ENCODE peak calls at places on chromosome 16, in five cellular contexts. One of them, this sample, is unnamed.

GRCh38 chr16:17416461-17417221 is 54.1 kb downstream of the XYLT1 start:
- DNase-seq in bronchial epithelial cell: no peak
- DNase-seq in PC-9: no peak
- DNase-seq in adrenal gland: no peak
- DNase-seq in K562: no peak
- DNase-seq in this sample: peak

GRCh38 chr16:49273771-49274170 is 7.9 kb downstream of the CBLN1 start:
- DNase-seq in bronchial epithelial cell: no peak
- DNase-seq in PC-9: no peak
- DNase-seq in adrenal gland: no peak
- DNase-seq in K562: no peak
- DNase-seq in this sample: no peak

GRCh38 chr16:83533193-83533592 is 274.6 kb upstream of the HSBP1 start:
- DNase-seq in bronchial epithelial cell: peak
- DNase-seq in PC-9: no peak
- DNase-seq in adrenal gland: no peak
- DNase-seq in K562: no peak
- DNase-seq in this sample: peak

GRCh38 chr16:87959391-87959968 is 8.2 kb downstream of the BANP start:
- DNase-seq in bronchial epithelial cell: no peak
- DNase-seq in PC-9: no peak
- DNase-seq in adrenal gland: no peak
- DNase-seq in K562: no peak
- DNase-seq in this sample: no peak

GRCh38 chr16:68883685-68884084 is 40.4 kb downstream of the TANGO6 start:
- DNase-seq in bronchial epithelial cell: no peak
- DNase-seq in PC-9: no peak
- DNase-seq in adrenal gland: no peak
- DNase-seq in K562: no peak
- DNase-seq in this sample: no peak

GRCh38 chr16:31807086-31807485 is 66.5 kb upstream of the ZNF267 start:
- DNase-seq in bronchial epithelial cell: no peak
- DNase-seq in PC-9: no peak
- DNase-seq in adrenal gland: no peak
- DNase-seq in K562: no peak
- DNase-seq in this sample: no peak

GRCh38 chr16:72425571-72426341 is 253.8 kb upstream of the PMFBP1 start:
- DNase-seq in bronchial epithelial cell: no peak
- DNase-seq in PC-9: no peak
- DNase-seq in adrenal gland: no peak
- DNase-seq in K562: no peak
- DNase-seq in this sample: peak

GRCh38 chr16:69073181-69073669 is 32.2 kb upstream of the HAS3 start:
- DNase-seq in bronchial epithelial cell: peak
- DNase-seq in PC-9: peak
- DNase-seq in adrenal gland: no peak
- DNase-seq in K562: no peak
- DNase-seq in this sample: peak

GRCh38 chr16:17578921-17579876 is 108.4 kb upstream of the XYLT1 start:
- DNase-seq in bronchial epithelial cell: peak
- DNase-seq in PC-9: peak
- DNase-seq in adrenal gland: peak
- DNase-seq in K562: peak
- DNase-seq in this sample: peak

GRCh38 chr16:27234603-27235002 is 31.3 kb downstream of the KDM8 start:
- DNase-seq in bronchial epithelial cell: no peak
- DNase-seq in PC-9: no peak
- DNase-seq in adrenal gland: no peak
- DNase-seq in K562: no peak
- DNase-seq in this sample: no peak
- H3K4me3 ChIP-seq in bronchial epithelial cell: no peak
- H3K4me3 ChIP-seq in PC-9: no peak
- H3K4me3 ChIP-seq in adrenal gland: no peak
- H3K4me3 ChIP-seq in K562: no peak
- H3K4me3 ChIP-seq in this sample: no peak

GRCh38 chr16:52528393-52529080 is 18.4 kb downstream of the TOX3 start:
- DNase-seq in bronchial epithelial cell: no peak
- DNase-seq in PC-9: no peak
- DNase-seq in adrenal gland: no peak
- DNase-seq in K562: no peak
- DNase-seq in this sample: no peak
- TF ChIP-seq CTCF in bronchial epithelial cell: no peak
- TF ChIP-seq CTCF in PC-9: no peak
- TF ChIP-seq CTCF in adrenal gland: no peak
- TF ChIP-seq CTCF in K562: no peak
- TF ChIP-seq CTCF in this sample: no peak

DNA sequence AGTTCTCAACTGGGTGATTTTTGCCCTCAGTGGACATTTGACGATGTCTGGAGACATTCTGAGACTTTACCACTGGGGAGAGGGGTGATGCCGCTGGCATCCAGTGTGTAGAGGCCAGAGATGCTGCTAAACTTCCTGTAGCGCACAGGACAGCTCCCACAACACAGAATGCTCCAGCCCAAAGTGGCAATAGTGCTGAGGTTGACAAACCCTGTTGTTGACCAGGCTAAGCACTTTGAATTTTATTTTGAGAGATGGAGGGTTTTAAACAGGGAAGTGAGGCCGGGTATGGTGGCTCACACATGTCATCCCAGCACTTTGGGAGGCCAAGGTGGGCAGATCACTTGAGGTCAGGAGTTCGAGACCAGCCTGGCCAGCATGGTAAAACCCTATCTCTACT is 44.0 kb downstream of the SYT17 start:
- DNase-seq in bronchial epithelial cell: no peak
- DNase-seq in PC-9: no peak
- DNase-seq in adrenal gland: no peak
- DNase-seq in K562: no peak
- DNase-seq in this sample: no peak
- H3K4me3 ChIP-seq in bronchial epithelial cell: no peak
- H3K4me3 ChIP-seq in PC-9: no peak
- H3K4me3 ChIP-seq in adrenal gland: no peak
- H3K4me3 ChIP-seq in K562: no peak
- H3K4me3 ChIP-seq in this sample: no peak

GRCh38 chr16:54815177-54815576 is 115.5 kb upstream of the IRX5 start:
- DNase-seq in bronchial epithelial cell: no peak
- DNase-seq in PC-9: no peak
- DNase-seq in adrenal gland: no peak
- DNase-seq in K562: no peak
- DNase-seq in this sample: no peak

GRCh38 chr16:54816471-54816870 is 114.2 kb upstream of the IRX5 start:
- DNase-seq in bronchial epithelial cell: no peak
- DNase-seq in PC-9: no peak
- DNase-seq in adrenal gland: no peak
- DNase-seq in K562: no peak
- DNase-seq in this sample: no peak

GRCh38 chr16:54817940-54818574 is 112.6 kb upstream of the IRX5 start:
- DNase-seq in bronchial epithelial cell: no peak
- DNase-seq in PC-9: no peak
- DNase-seq in adrenal gland: no peak
- DNase-seq in K562: no peak
- DNase-seq in this sample: no peak

GRCh38 chr16:54813778-54814177 is 116.9 kb upstream of the IRX5 start:
- DNase-seq in bronchial epithelial cell: no peak
- DNase-seq in PC-9: no peak
- DNase-seq in adrenal gland: no peak
- DNase-seq in K562: no peak
- DNase-seq in this sample: no peak

DNA sequence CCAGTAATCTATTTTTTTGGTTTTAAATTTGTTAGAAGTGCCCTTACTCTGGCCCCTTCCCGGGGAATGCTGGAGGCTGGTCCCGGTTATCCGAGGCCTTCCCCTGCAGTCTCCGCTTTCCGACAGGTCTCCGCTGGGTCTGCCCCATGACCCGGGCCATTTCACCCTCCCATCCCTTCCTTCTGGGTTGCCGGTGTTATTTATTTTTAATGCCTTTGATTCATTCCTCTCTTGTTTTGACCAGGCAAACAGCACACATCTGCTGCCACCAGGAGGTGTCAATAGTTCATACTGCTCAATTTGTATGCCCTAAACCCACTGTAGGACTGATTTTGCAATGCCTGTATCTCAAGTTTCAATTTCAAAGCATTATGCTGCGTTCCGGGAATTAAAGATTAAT is 113.2 kb upstream of the IRX5 start:
- DNase-seq in bronchial epithelial cell: peak
- DNase-seq in PC-9: no peak
- DNase-seq in adrenal gland: no peak
- DNase-seq in K562: peak
- DNase-seq in this sample: peak
- TF ChIP-seq CTCF in bronchial epithelial cell: peak
- TF ChIP-seq CTCF in PC-9: peak
- TF ChIP-seq CTCF in adrenal gland: no peak
- TF ChIP-seq CTCF in K562: peak
- TF ChIP-seq CTCF in this sample: peak

DNA sequence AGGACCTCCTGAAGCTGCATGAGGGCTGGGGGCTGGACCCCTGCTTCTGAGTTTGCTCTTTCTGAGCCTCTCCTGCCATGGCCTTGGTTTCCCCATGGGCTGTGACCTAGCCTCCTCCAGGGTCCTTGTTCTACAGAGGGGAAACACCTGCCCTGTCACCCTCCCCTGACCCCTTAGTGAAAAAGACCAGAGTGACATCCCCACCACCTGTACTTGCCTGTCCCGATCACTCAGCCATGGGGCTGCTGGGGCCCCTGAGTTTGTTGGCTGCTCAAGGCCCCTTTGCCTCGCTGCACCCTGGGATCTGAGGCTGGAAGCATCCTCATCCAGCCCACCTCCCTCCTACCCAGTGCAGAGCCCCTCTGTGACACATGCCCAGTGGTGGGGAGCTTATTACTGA is 800 bp downstream of the NOD2 start:
- DNase-seq in bronchial epithelial cell: no peak
- DNase-seq in PC-9: no peak
- DNase-seq in adrenal gland: no peak
- DNase-seq in K562: no peak
- DNase-seq in this sample: no peak
- H3K4me3 ChIP-seq in bronchial epithelial cell: no peak
- H3K4me3 ChIP-seq in PC-9: no peak
- H3K4me3 ChIP-seq in adrenal gland: no peak
- H3K4me3 ChIP-seq in K562: no peak
- H3K4me3 ChIP-seq in this sample: no peak

GRCh38 chr16:50747206-50747956 is 5.5 kb downstream of the CYLD start:
- DNase-seq in bronchial epithelial cell: peak
- DNase-seq in PC-9: no peak
- DNase-seq in adrenal gland: no peak
- DNase-seq in K562: no peak
- DNase-seq in this sample: no peak
- TF ChIP-seq CTCF in bronchial epithelial cell: peak
- TF ChIP-seq CTCF in PC-9: peak
- TF ChIP-seq CTCF in adrenal gland: no peak
- TF ChIP-seq CTCF in K562: no peak
- TF ChIP-seq CTCF in this sample: peak

GRCh38 chr16:10970065-10970464 is 25.7 kb downstream of the CLEC16A start:
- DNase-seq in bronchial epithelial cell: no peak
- DNase-seq in PC-9: no peak
- DNase-seq in adrenal gland: no peak
- DNase-seq in K562: no peak
- DNase-seq in this sample: peak

GRCh38 chr16:10972108-10972955 is 28.0 kb downstream of the CLEC16A start:
- DNase-seq in bronchial epithelial cell: no peak
- DNase-seq in PC-9: no peak
- DNase-seq in adrenal gland: no peak
- DNase-seq in K562: peak
- DNase-seq in this sample: no peak

GRCh38 chr16:10969615-10970014 is 25.3 kb downstream of the CLEC16A start:
- DNase-seq in bronchial epithelial cell: no peak
- DNase-seq in PC-9: no peak
- DNase-seq in adrenal gland: no peak
- DNase-seq in K562: no peak
- DNase-seq in this sample: no peak

GRCh38 chr16:10971560-10971961 is 27.2 kb downstream of the CLEC16A start:
- DNase-seq in bronchial epithelial cell: peak
- DNase-seq in PC-9: peak
- DNase-seq in adrenal gland: no peak
- DNase-seq in K562: peak
- DNase-seq in this sample: peak

GRCh38 chr16:10972956-10973464 is 28.6 kb downstream of the CLEC16A start:
- DNase-seq in bronchial epithelial cell: no peak
- DNase-seq in PC-9: no peak
- DNase-seq in adrenal gland: no peak
- DNase-seq in K562: no peak
- DNase-seq in this sample: no peak
- H3K4me3 ChIP-seq in bronchial epithelial cell: no peak
- H3K4me3 ChIP-seq in PC-9: no peak
- H3K4me3 ChIP-seq in adrenal gland: no peak
- H3K4me3 ChIP-seq in K562: no peak
- H3K4me3 ChIP-seq in this sample: no peak

DNA sequence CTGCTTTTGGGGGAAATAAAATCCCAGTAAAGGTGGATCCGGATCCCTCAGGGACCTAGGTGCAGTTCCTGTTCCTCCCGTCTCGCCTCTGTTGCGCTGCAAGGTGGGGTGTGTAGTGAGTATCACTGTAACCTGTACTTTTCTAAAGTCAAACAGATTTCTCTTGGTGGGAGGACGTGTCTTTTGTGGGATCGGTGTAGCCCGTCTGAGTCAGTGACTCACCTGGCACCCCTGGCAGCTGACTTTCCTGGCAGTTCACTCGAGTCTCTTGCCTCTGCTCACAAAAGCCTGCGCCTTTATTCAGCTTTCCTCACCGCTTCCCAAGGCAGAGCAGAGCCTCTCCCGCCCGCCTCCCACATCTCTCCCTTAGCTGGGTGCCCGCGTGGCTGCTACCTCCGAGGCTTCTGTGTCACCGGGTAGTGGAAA is 85.7 kb downstream of the CMIP start:
- DNase-seq in bronchial epithelial cell: peak
- DNase-seq in PC-9: peak
- DNase-seq in adrenal gland: no peak
- DNase-seq in K562: no peak
- DNase-seq in this sample: no peak
- TF ChIP-seq CTCF in bronchial epithelial cell: peak
- TF ChIP-seq CTCF in PC-9: no peak
- TF ChIP-seq CTCF in adrenal gland: no peak
- TF ChIP-seq CTCF in K562: no peak
- TF ChIP-seq CTCF in this sample: no peak

DNA sequence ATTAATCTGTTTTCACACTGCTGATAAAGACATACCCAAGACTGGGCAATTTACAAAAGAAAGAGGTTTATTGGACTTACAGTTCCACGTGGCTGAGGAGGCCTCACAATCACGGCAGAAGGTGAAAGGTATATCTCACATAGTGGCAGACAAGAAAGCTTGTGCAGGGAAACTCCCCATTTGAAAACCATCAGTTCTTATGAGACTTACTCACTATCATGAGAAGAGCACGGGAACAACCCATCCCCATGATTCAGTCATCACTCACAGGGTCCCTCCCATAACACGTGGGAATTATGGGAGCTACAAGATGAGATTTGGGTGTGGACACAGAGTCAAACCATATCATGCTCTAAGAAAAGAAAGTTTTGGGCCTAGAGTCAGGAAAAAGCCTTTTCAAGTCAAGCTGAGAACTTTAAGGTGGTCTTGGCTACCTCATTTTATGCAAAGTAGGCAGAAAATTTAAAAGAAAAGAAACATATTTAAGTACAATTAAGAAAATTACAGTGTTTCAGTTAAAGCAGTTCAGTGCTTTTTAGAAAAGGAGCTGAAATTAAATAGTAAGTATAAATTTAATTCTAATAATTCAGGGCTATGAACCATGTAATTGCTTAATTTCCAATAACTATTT is 24.9 kb upstream of the CRYM start:
- DNase-seq in bronchial epithelial cell: peak
- DNase-seq in PC-9: no peak
- DNase-seq in adrenal gland: no peak
- DNase-seq in K562: peak
- DNase-seq in this sample: peak
- H3K4me3 ChIP-seq in bronchial epithelial cell: peak
- H3K4me3 ChIP-seq in PC-9: peak
- H3K4me3 ChIP-seq in adrenal gland: no peak
- H3K4me3 ChIP-seq in K562: no peak
- H3K4me3 ChIP-seq in this sample: no peak

This sample was measured in astrocyte of the spinal cord.